ENCODE peak calls at places on chromosomes 6 and 20, in nine cellular contexts. B is GM23248; Y is stimulated activated CD4-positive, alpha-beta T cell treated with anti-CD3 and anti-CD28 coated beads, Interleukin-1b, Interleukin-23, amount 100 ng/mL, for 4 hours; C is NCI-H774; M is substantia nigra; G is amniotic stem cell; N is NCI-H82; I is stimulated activated naive B cell treated with anti-CD40 and anti-IgM and Interleukin-4, amounts not matched to agents 10 μg/mL and 1 μg/mL and 100 μg/mL, for 72 hours; A is activated T-cell treated with anti-CD3 and anti-CD28 coated beads, Interleukin-2, amount 50 U/mL, for 72 hours. V is an unnamed sample.

GRCh38 chr20:49675368-49676151 is 38.1 kb downstream of the B4GALT5 start:
- DNase-seq in B (peak), Y (no peak), C (no peak), M (no peak), G (no peak), N (no peak), I (no peak), A (no peak), V (no peak)

GRCh38 chr6:127406122-127406521 is 53.1 kb downstream of the KIAA0408 start:
- DNase-seq in B (no peak), Y (no peak), C (no peak), M (no peak), G (no peak), N (no peak), I (no peak), A (no peak), V (no peak)

GRCh38 chr20:6848992-6849391 is 81.5 kb downstream of the BMP2 start:
- DNase-seq in B (no peak), Y (no peak), C (no peak), M (no peak), G (no peak), N (peak), I (no peak), A (no peak), V (no peak)

GRCh38 chr6:99344289-99344688 is 5.2 kb downstream of the FAXC start:
- DNase-seq in B (peak), Y (no peak), C (no peak), M (no peak), G (no peak), N (no peak), I (no peak), A (no peak), V (no peak)

GRCh38 chr20:50790651-50791277 is 4.1 kb upstream of the BCAS4 start:
- DNase-seq in B (peak), Y (peak), C (peak), M (peak), G (peak), N (peak), I (peak), A (peak), V (peak)

GRCh38 chr6:16872543-16873230 is 111.4 kb upstream of the ATXN1 start:
- DNase-seq in B (no peak), Y (no peak), C (no peak), M (no peak), G (no peak), N (peak), I (no peak), A (no peak), V (no peak)

GRCh38 chr20:60687213-60687612 is 564.8 kb upstream of the CDH4 start:
- DNase-seq in B (no peak), Y (no peak), C (no peak), M (no peak), G (no peak), N (no peak), I (no peak), A (no peak), V (no peak)

GRCh38 chr6:100768816-100769351 is 112.2 kb downstream of the ASCC3 start:
- DNase-seq in B (no peak), Y (no peak), C (no peak), M (no peak), G (no peak), N (no peak), I (no peak), A (no peak), V (no peak)

GRCh38 chr6:25655746-25656145 is 3.7 kb downstream of the SCGN start:
- DNase-seq in B (no peak), Y (no peak), C (no peak), M (no peak), G (no peak), N (no peak), I (no peak), A (no peak), V (no peak)

V was measured in ovary.